ENCODE peak calls at places on chromosomes 3 and 15, in four cellular contexts. D is KBM-7; V is activated naive CD4-positive, alpha-beta T cell; N is T-helper 1 cell. Y is an unnamed sample.
A peak's percentile ranks its signal among the peaks of the same experiment; 100 is the strongest.

GRCh38 chr3:30689202-30689641 is 82.8 kb downstream of the TGFBR2 start:
- DNase-seq in D (peak; percentile 64), V (no peak), N (no peak), Y (no peak)

GRCh38 chr3:13203398-13204176 is 130.4 kb upstream of the IQSEC1 start:
- DNase-seq in D (no peak), V (no peak), N (no peak), Y (no peak)

GRCh38 chr3:65344846-65345245 is 657.0 kb upstream of the ADAMTS9 start:
- DNase-seq in D (no peak), V (no peak), N (no peak), Y (no peak)

GRCh38 chr3:11696054-11696453 is 52.3 kb upstream of the VGLL4 start:
- DNase-seq in D (no peak), V (no peak), N (no peak), Y (no peak)

GRCh38 chr3:114660124-114660523 is 366.3 kb downstream of the TIGIT start:
- DNase-seq in D (no peak), V (no peak), N (no peak), Y (no peak)

GRCh38 chr3:124384527-124384926 is 345.7 kb upstream of the UMPS start:
- DNase-seq in D (no peak), V (no peak), N (no peak), Y (no peak)

GRCh38 chr15:82873000-82873680 is 63.7 kb downstream of the WHAMM start:
- DNase-seq in D (no peak), V (no peak), N (no peak), Y (no peak)

GRCh38 chr3:16186081-16186480 is 11.6 kb downstream of the GALNT15 start:
- DNase-seq in D (no peak), V (no peak), N (no peak), Y (no peak)

GRCh38 chr3:161770532-161771386 is 274.2 kb downstream of the OTOL1 start:
- DNase-seq in D (peak; percentile 83), V (no peak), N (no peak), Y (no peak)

GRCh38 chr15:101394056-101394630 is 95.4 kb downstream of the PCSK6 start:
- DNase-seq in D (no peak), V (no peak), N (no peak), Y (no peak)

GRCh38 chr15:58856090-58856489 is 77.4 kb downstream of the SLTM start:
- DNase-seq in D (no peak), V (no peak), N (no peak), Y (no peak)

GRCh38 chr3:43105597-43106292 is at the start of gene POMGNT2:
- DNase-seq in D (peak; percentile 88), V (peak; percentile 63), N (peak; percentile 80), Y (peak; percentile 84)

GRCh38 chr3:14780927-14781507 is 37.7 kb upstream of the FGD5 start:
- DNase-seq in D (peak; percentile 68), V (no peak), N (no peak), Y (no peak)

GRCh38 chr15:100879461-100880138 is at the start of gene ALDH1A3:
- DNase-seq in D (no peak), V (no peak), N (no peak), Y (no peak)

GRCh38 chr3:43733459-43734384 is 43.0 kb downstream of the ABHD5 start:
- DNase-seq in D (no peak), V (no peak), N (no peak), Y (no peak)

GRCh38 chr3:12663311-12663935 is 494 bp downstream of the RAF1 start:
- DNase-seq in D (no peak), V (no peak), N (peak; percentile 6), Y (peak; percentile 55)

GRCh38 chr3:69439683-69440270 is 53.9 kb upstream of the FRMD4B start:
- DNase-seq in D (peak; percentile 28), V (no peak), N (no peak), Y (no peak)

GRCh38 chr3:186609247-186609868 is 3.5 kb upstream of the AHSG start:
- DNase-seq in D (peak; percentile 24), V (no peak), N (no peak), Y (no peak)

GRCh38 chr3:8669019-8669418 is 24.4 kb upstream of the SSUH2 start:
- DNase-seq in D (no peak), V (no peak), N (no peak), Y (no peak)

GRCh38 chr3:134473868-134474546 is 11.8 kb downstream of the ANAPC13 start:
- DNase-seq in D (peak; percentile 74), V (peak; percentile 47), N (peak; percentile 79), Y (peak; percentile 75)

GRCh38 chr3:193572426-193572908 is 17.8 kb upstream of the ATP13A4 start:
- DNase-seq in D (peak; percentile 58), V (no peak), N (peak; percentile 35), Y (no peak)

GRCh38 chr3:101635954-101636798 is 40.8 kb downstream of the ZBTB11 start:
- DNase-seq in D (peak; percentile 77), V (peak; percentile 8), N (peak; percentile 69), Y (peak; percentile 75)

GRCh38 chr15:45394681-45395080 is 16.3 kb upstream of the GATM start:
- DNase-seq in D (no peak), V (no peak), N (no peak), Y (no peak)

GRCh38 chr15:51227967-51228783 is 110.2 kb downstream of the CYP19A1 start:
- DNase-seq in D (peak; percentile 37), V (no peak), N (no peak), Y (no peak)

GRCh38 chr3:120983841-120984240 is 75.8 kb downstream of the STXBP5L start:
- DNase-seq in D (no peak), V (no peak), N (no peak), Y (no peak)

GRCh38 chr15:98896802-98897732 is 110.5 kb downstream of the PGPEP1L start:
- DNase-seq in D (no peak), V (no peak), N (no peak), Y (no peak)

GRCh38 chr15:27582741-27583400 is 516.2 kb downstream of the OCA2 start:
- DNase-seq in D (no peak), V (no peak), N (no peak), Y (no peak)

GRCh38 chr3:14764331-14765064 is 54.3 kb upstream of the FGD5 start:
- DNase-seq in D (no peak), V (no peak), N (no peak), Y (no peak)

GRCh38 chr3:116135462-116135861 is 309.8 kb downstream of the LSAMP start:
- DNase-seq in D (no peak), V (no peak), N (no peak), Y (no peak)

GRCh38 chr15:71932689-71933088 is 122.3 kb downstream of the NR2E3 start:
- DNase-seq in D (no peak), V (no peak), N (no peak), Y (no peak)

GRCh38 chr3:186070996-186071395 is 37.9 kb downstream of the ETV5 start:
- DNase-seq in D (no peak), V (no peak), N (no peak), Y (no peak)

GRCh38 chr3:14773691-14774128 is 45.1 kb upstream of the FGD5 start:
- DNase-seq in D (no peak), V (no peak), N (no peak), Y (no peak)

GRCh38 chr15:52683585-52683984 is 4.4 kb upstream of the ATOSA start:
- DNase-seq in D (peak; percentile 51), V (no peak), N (no peak), Y (no peak)

GRCh38 chr3:126828306-126828705 is 124.3 kb downstream of the CHCHD6 start:
- DNase-seq in D (no peak), V (no peak), N (no peak), Y (no peak)

GRCh38 chr3:117836296-117836695 is 1126.7 kb downstream of the TUSC7 start:
- DNase-seq in D (no peak), V (no peak), N (no peak), Y (no peak)

GRCh38 chr3:56939759-56940323 is 120.6 kb upstream of the SPATA12 start:
- DNase-seq in D (no peak), V (no peak), N (no peak), Y (no peak)

GRCh38 chr15:84552896-84553295 is 47.9 kb upstream of the ZSCAN2 start:
- DNase-seq in D (no peak), V (no peak), N (no peak), Y (no peak)

GRCh38 chr3:184645304-184645703 is 66.6 kb downstream of the MAGEF1 start:
- DNase-seq in D (no peak), V (no peak), N (no peak), Y (no peak)

GRCh38 chr3:9500108-9501050 is 53.2 kb downstream of the LHFPL4 start:
- DNase-seq in D (peak; percentile 68), V (peak; percentile 9), N (peak; percentile 52), Y (peak; percentile 8)

Y was measured in T-cell.